ENCODE peak calls at places on chromosomes 12 and 14, in ten cellular contexts. X, L, G, U, Z, F, N, K, A and Y are unnamed samples.

GRCh38 chr12:21248679-21249078 is 86.0 kb downstream of the SLCO1A2 start:
- DNase-seq in X (no peak), L (no peak), G (peak; percentile 0), U (peak; percentile 28), Z (no peak), F (no peak), N (no peak), K (peak; percentile 11), A (no peak), Y (no peak)

GRCh38 chr14:95464103-95464502 is 52.3 kb downstream of the SYNE3 start:
- DNase-seq in X (no peak), L (no peak), G (no peak), U (no peak), Z (no peak), F (no peak), N (peak; percentile 49), K (no peak), A (no peak), Y (no peak)

GRCh38 chr14:54788701-54789100 is 113.9 kb downstream of the GCH1 start:
- DNase-seq in X (no peak), L (no peak), G (no peak), U (no peak), Z (no peak), F (no peak), N (no peak), K (no peak), A (no peak), Y (no peak)

GRCh38 chr14:103316723-103317122 is 17.3 kb upstream of the EIF5 start:
- DNase-seq in X (no peak), L (no peak), G (no peak), U (no peak), Z (no peak), F (no peak), N (no peak), K (no peak), A (peak; percentile 57), Y (no peak)

GRCh38 chr12:66270613-66271012 is 31.7 kb upstream of the HELB start:
- DNase-seq in X (no peak), L (no peak), G (no peak), U (no peak), Z (no peak), F (no peak), N (no peak), K (no peak), A (no peak), Y (no peak)

GRCh38 chr14:75793806-75794205 is 132.8 kb downstream of the TTLL5 start:
- DNase-seq in X (no peak), L (no peak), G (no peak), U (no peak), Z (no peak), F (no peak), N (no peak), K (peak; percentile 4), A (no peak), Y (no peak)

GRCh38 chr12:98002887-98003493 is 512.4 kb upstream of the TMPO start:
- DNase-seq in X (no peak), L (no peak), G (peak; percentile 73), U (no peak), Z (peak; percentile 38), F (no peak), N (no peak), K (peak; percentile 65), A (no peak), Y (peak; percentile 75)

GRCh38 chr12:102533483-102533882 is 53.1 kb upstream of the IGF1 start:
- DNase-seq in X (no peak), L (no peak), G (no peak), U (no peak), Z (no peak), F (no peak), N (no peak), K (no peak), A (no peak), Y (no peak)

GRCh38 chr12:104303538-104304151 is at the start of gene EID3:
- DNase-seq in X (peak; percentile 95), L (peak; percentile 93), G (no peak), U (no peak), Z (no peak), F (peak; percentile 59), N (peak; percentile 83), K (peak; percentile 90), A (peak; percentile 94), Y (no peak)

GRCh38 chr12:63968685-63969084 is 124.2 kb downstream of the SRGAP1 start:
- DNase-seq in X (no peak), L (no peak), G (no peak), U (no peak), Z (no peak), F (no peak), N (no peak), K (no peak), A (no peak), Y (no peak)

GRCh38 chr12:117507547-117507946 is 146.1 kb upstream of the NOS1 start:
- DNase-seq in X (no peak), L (no peak), G (peak; percentile 68), U (no peak), Z (peak; percentile 88), F (no peak), N (no peak), K (no peak), A (no peak), Y (no peak)

GRCh38 chr12:79983492-79983891 is 48.6 kb upstream of the PPP1R12A start:
- DNase-seq in X (no peak), L (no peak), G (no peak), U (no peak), Z (no peak), F (peak; percentile 97), N (no peak), K (peak; percentile 53), A (no peak), Y (no peak)

GRCh38 chr12:110102255-110102654 is 21.9 kb upstream of the IFT81 start:
- DNase-seq in X (no peak), L (no peak), G (peak; percentile 29), U (peak; percentile 68), Z (peak; percentile 79), F (peak; percentile 80), N (peak; percentile 18), K (peak; percentile 98), A (no peak), Y (peak; percentile 84)

GRCh38 chr14:62654641-62655040 is 390.6 kb downstream of the KCNH5 start:
- DNase-seq in X (no peak), L (no peak), G (no peak), U (no peak), Z (no peak), F (peak; percentile 8), N (no peak), K (peak; percentile 4), A (no peak), Y (no peak)

GRCh38 chr12:103801709-103802585 is 39.1 kb downstream of the NT5DC3 start:
- DNase-seq in X (peak; percentile 65), L (peak; percentile 39), G (no peak), U (no peak), Z (no peak), F (no peak), N (no peak), K (peak; percentile 73), A (no peak), Y (no peak)

GRCh38 chr14:94622653-94623421 is 10.6 kb downstream of the SERPINA3 start:
- DNase-seq in X (peak; percentile 25), L (no peak), G (no peak), U (no peak), Z (no peak), F (no peak), N (no peak), K (no peak), A (no peak), Y (no peak)

GRCh38 chr12:116492703-116493324 is 66.4 kb upstream of the MAP1LC3B2 start:
- DNase-seq in X (no peak), L (no peak), G (no peak), U (no peak), Z (no peak), F (peak; percentile 56), N (no peak), K (peak; percentile 91), A (no peak), Y (no peak)

GRCh38 chr12:103841690-103842584 is 903 bp upstream of the NT5DC3 start:
- DNase-seq in X (peak; percentile 83), L (peak; percentile 47), G (peak; percentile 21), U (no peak), Z (peak; percentile 61), F (peak; percentile 98), N (peak; percentile 9), K (peak; percentile 85), A (peak; percentile 76), Y (peak; percentile 7)

GRCh38 chr14:76514599-76514998 is 138.7 kb downstream of the ESRRB start:
- DNase-seq in X (no peak), L (no peak), G (peak; percentile 10), U (peak; percentile 45), Z (no peak), F (no peak), N (no peak), K (peak; percentile 56), A (peak; percentile 37), Y (no peak)

GRCh38 chr12:2944401-2945047 is 14.7 kb upstream of the TEAD4 start:
- DNase-seq in X (peak; percentile 66), L (peak; percentile 57), G (peak; percentile 64), U (peak; percentile 38), Z (peak; percentile 40), F (peak; percentile 27), N (no peak), K (peak; percentile 66), A (peak; percentile 76), Y (peak; percentile 71)

GRCh38 chr14:22660654-22661053 is 16.5 kb upstream of the OR6J1 start:
- DNase-seq in X (no peak), L (no peak), G (no peak), U (no peak), Z (no peak), F (no peak), N (no peak), K (no peak), A (no peak), Y (no peak)

GRCh38 chr12:54870048-54870447 is 15.7 kb downstream of the MUCL1 start:
- DNase-seq in X (no peak), L (no peak), G (no peak), U (no peak), Z (no peak), F (no peak), N (no peak), K (no peak), A (no peak), Y (no peak)

GRCh38 chr14:86683525-86683924 is 1153.6 kb downstream of the FLRT2 start:
- DNase-seq in X (no peak), L (no peak), G (no peak), U (peak; percentile 66), Z (no peak), F (no peak), N (no peak), K (no peak), A (no peak), Y (no peak)

GRCh38 chr12:119578112-119578511 is 15.5 kb upstream of the TMEM233 start:
- DNase-seq in X (no peak), L (no peak), G (no peak), U (no peak), Z (no peak), F (no peak), N (no peak), K (no peak), A (no peak), Y (no peak)